ENCODE peak calls at places on chromosome 9, in five cellular contexts. T is brain microvascular endothelial cell, K is choroid plexus epithelial cell, X is IMR-90, G is BE2C. P is an unnamed sample.

GRCh38 chr9:137429974-137430722 is 7.0 kb downstream of the NOXA1 start:
- DNase-seq in T (no peak), K (no peak), X (no peak), G (peak), P (no peak)

GRCh38 chr9:8649157-8649556 is 849.6 kb upstream of the DMAC1 start:
- DNase-seq in T (no peak), K (no peak), X (no peak), G (no peak), P (no peak)

GRCh38 chr9:107462691-107463090 is 26.9 kb downstream of the KLF4 start:
- DNase-seq in T (peak), K (peak), X (no peak), G (no peak), P (no peak)

GRCh38 chr9:94912700-94913249 is 186.3 kb downstream of the AOPEP start:
- DNase-seq in T (peak), K (peak), X (peak), G (no peak), P (no peak)

GRCh38 chr9:106482733-106483132 is 380.2 kb upstream of the ZNF462 start:
- DNase-seq in T (no peak), K (no peak), X (no peak), G (no peak), P (no peak)

GRCh38 chr9:124497441-124497840 is 9.8 kb downstream of the NR5A1 start:
- DNase-seq in T (no peak), K (no peak), X (no peak), G (no peak), P (no peak)

GRCh38 chr9:73152445-73152844 is 780 bp downstream of the ANXA1 start:
- DNase-seq in T (no peak), K (peak), X (peak), G (no peak), P (no peak)

GRCh38 chr9:128689293-128689770 is 310 bp downstream of the SET start:
- DNase-seq in T (peak), K (no peak), X (no peak), G (peak), P (no peak)

GRCh38 chr9:93963969-93964368 is 8.8 kb upstream of the BARX1 start:
- DNase-seq in T (peak), K (peak), X (peak), G (no peak), P (no peak)

GRCh38 chr9:77829440-77829839 is 181.3 kb upstream of the GNA14 start:
- DNase-seq in T (no peak), K (no peak), X (no peak), G (no peak), P (no peak)

GRCh38 chr9:14992516-14992915 is 82.3 kb upstream of the FREM1 start:
- DNase-seq in T (no peak), K (no peak), X (no peak), G (no peak), P (no peak)

GRCh38 chr9:132769895-132770774 is 99.9 kb downstream of the GTF3C4 start:
- DNase-seq in T (peak), K (peak), X (peak), G (no peak), P (no peak)

GRCh38 chr9:114507726-114508125 is 2.5 kb upstream of the WHRN start:
- DNase-seq in T (no peak), K (peak), X (peak), G (no peak), P (no peak)

GRCh38 chr9:121636411-121636865 is 15.0 kb upstream of the DAB2IP start:
- DNase-seq in T (no peak), K (peak), X (peak), G (peak), P (no peak)

GRCh38 chr9:69542942-69543704 is 129.0 kb downstream of the APBA1 start:
- DNase-seq in T (no peak), K (peak), X (no peak), G (peak), P (no peak)

GRCh38 chr9:98108540-98109031 is 10.4 kb downstream of the TRIM14 start:
- DNase-seq in T (no peak), K (no peak), X (no peak), G (no peak), P (no peak)

GRCh38 chr9:120696551-120697230 is 17.6 kb downstream of the MEGF9 start:
- DNase-seq in T (no peak), K (no peak), X (peak), G (no peak), P (no peak)

GRCh38 chr9:80899208-80899607 is 790.1 kb downstream of the TLE1 start:
- DNase-seq in T (no peak), K (peak), X (peak), G (no peak), P (peak)

GRCh38 chr9:128323192-128323730 is 622 bp downstream of the COQ4 start:
- DNase-seq in T (peak), K (peak), X (peak), G (no peak), P (no peak)

GRCh38 chr9:87445646-87446045 is 52.0 kb upstream of the DAPK1 start:
- DNase-seq in T (peak), K (peak), X (peak), G (no peak), P (no peak)

GRCh38 chr9:136899196-136899595 is 12.9 kb downstream of the TRAF2 start:
- DNase-seq in T (no peak), K (no peak), X (no peak), G (no peak), P (no peak)

GRCh38 chr9:129270205-129270604 is 92.1 kb upstream of the IER5L start:
- DNase-seq in T (no peak), K (no peak), X (no peak), G (no peak), P (no peak)

GRCh38 chr9:136942112-136942880 is 2.2 kb downstream of the FBXW5 start:
- DNase-seq in T (no peak), K (no peak), X (no peak), G (peak), P (no peak)

GRCh38 chr9:125492719-125493118 is 214.3 kb downstream of the MAPKAP1 start:
- DNase-seq in T (no peak), K (no peak), X (no peak), G (no peak), P (no peak)

GRCh38 chr9:93071464-93071863 is 13.0 kb downstream of the SUSD3 start:
- DNase-seq in T (no peak), K (peak), X (peak), G (peak), P (no peak)

GRCh38 chr9:18359335-18359734 is 114.6 kb upstream of the ADAMTSL1 start:
- DNase-seq in T (no peak), K (no peak), X (peak), G (no peak), P (peak)

GRCh38 chr9:93586290-93587057 is 10.1 kb downstream of the PHF2 start:
- DNase-seq in T (no peak), K (no peak), X (no peak), G (no peak), P (no peak)

GRCh38 chr9:128027166-128027539 is 40.0 kb downstream of the NAIF1 start:
- DNase-seq in T (no peak), K (peak), X (no peak), G (no peak), P (no peak)

GRCh38 chr9:694499-695154 is 146.9 kb upstream of the DMRT1 start:
- DNase-seq in T (peak), K (peak), X (peak), G (no peak), P (peak)

GRCh38 chr9:34430843-34431437 is 27.4 kb downstream of the FAM219A start:
- DNase-seq in T (peak), K (peak), X (peak), G (peak), P (no peak)

GRCh38 chr9:19799784-19800183 is 10.9 kb upstream of the SLC24A2 start:
- DNase-seq in T (no peak), K (no peak), X (no peak), G (no peak), P (no peak)

GRCh38 chr9:75169623-75170022 is 81.3 kb downstream of the OSTF1 start:
- DNase-seq in T (peak), K (peak), X (no peak), G (no peak), P (no peak)
- TF ChIP-seq CTCF in T (no peak), K (no peak), X (no peak), G (no peak), P (no peak)

DNA sequence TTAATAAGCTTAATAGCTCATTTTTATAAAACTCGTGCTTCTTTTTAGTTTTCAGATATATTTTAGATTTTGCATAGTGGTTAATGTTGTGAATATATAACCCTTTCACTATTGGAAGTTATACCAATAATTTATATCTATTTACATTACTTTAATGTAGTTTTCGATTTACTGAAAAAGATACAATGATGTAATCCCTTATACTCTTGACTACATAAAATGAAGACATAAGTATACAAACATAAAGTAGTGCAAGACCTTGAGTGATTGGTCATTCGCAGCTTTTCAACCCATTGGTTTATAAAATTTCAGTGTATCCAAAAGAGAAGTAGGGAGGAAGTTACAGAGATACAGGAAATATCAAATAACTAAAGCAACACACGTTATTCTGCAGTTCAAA is 84.3 kb upstream of the GRHPR start:
- DNase-seq in T (no peak), K (peak), X (no peak), G (no peak), P (no peak)
- H3K4me3 ChIP-seq in T (no peak), K (no peak), X (no peak), G (no peak), P (no peak)

GRCh38 chr9:126947529-126947928 is 32.9 kb downstream of the RALGPS1 start:
- DNase-seq in T (no peak), K (no peak), X (no peak), G (no peak), P (no peak)
- TF ChIP-seq CTCF in T (peak), K (peak), X (no peak), G (peak), P (no peak)

GRCh38 chr9:21813575-21814473 is 11.4 kb downstream of the MTAP start:
- DNase-seq in T (peak), K (peak), X (peak), G (peak), P (peak)
- H3K4me3 ChIP-seq in T (no peak), K (no peak), X (no peak), G (no peak), P (no peak)